ENCODE peak calls at places on chromosomes 2 and 18, in four cellular contexts. Q is endothelial cell; M is ACHN; C is CD8-positive, alpha-beta T cell. G is an unnamed sample.
A peak's percentile ranks its signal among the peaks of the same experiment; 100 is the strongest.

GRCh38 chr2:129641371-129641770 is 338.1 kb upstream of the RAB6C start:
- DNase-seq in Q (no peak), M (no peak), C (no peak), G (no peak)

GRCh38 chr2:152861349-152861942 is 143.0 kb downstream of the ARL6IP6 start:
- DNase-seq in Q (no peak), M (peak; percentile 42), C (no peak), G (peak; percentile 35)

GRCh38 chr2:149994057-149994728 is 406.6 kb upstream of the MMADHC start:
- DNase-seq in Q (no peak), M (peak; percentile 38), C (no peak), G (no peak)

GRCh38 chr2:55161295-55162210 is 70.5 kb downstream of the CLHC1 start:
- DNase-seq in Q (peak; percentile 35), M (no peak), C (no peak), G (no peak)

GRCh38 chr2:150225030-150225429 is 262.4 kb downstream of the RND3 start:
- DNase-seq in Q (no peak), M (no peak), C (no peak), G (no peak)

GRCh38 chr2:120066708-120067547 is 54.1 kb downstream of the EPB41L5 start:
- DNase-seq in Q (no peak), M (no peak), C (no peak), G (peak; percentile 29)

GRCh38 chr2:108182489-108182888 is 57.3 kb upstream of the SULT1C3 start:
- DNase-seq in Q (peak; percentile 62), M (peak; percentile 19), C (no peak), G (no peak)

GRCh38 chr2:29450823-29451222 is 335.6 kb downstream of the CLIP4 start:
- DNase-seq in Q (no peak), M (no peak), C (no peak), G (no peak)

GRCh38 chr18:77016936-77017335 is 115.6 kb downstream of the MBP start:
- DNase-seq in Q (no peak), M (no peak), C (no peak), G (no peak)

GRCh38 chr18:57220485-57220884 is 73.6 kb downstream of the BOD1L2 start:
- DNase-seq in Q (no peak), M (no peak), C (no peak), G (no peak)

GRCh38 chr2:132757002-132757598 is 87.1 kb upstream of the LYPD1 start:
- DNase-seq in Q (no peak), M (peak; percentile 56), C (no peak), G (no peak)

GRCh38 chr2:10337449-10337848 is 34.7 kb downstream of the HPCAL1 start:
- DNase-seq in Q (no peak), M (no peak), C (no peak), G (no peak)

GRCh38 chr18:47175283-47175894 is 775 bp downstream of the IER3IP1 start:
- DNase-seq in Q (peak; percentile 8), M (peak; percentile 5), C (no peak), G (no peak)

GRCh38 chr2:120809576-120810440 is 74.1 kb downstream of the GLI2 start:
- DNase-seq in Q (no peak), M (no peak), C (no peak), G (no peak)

GRCh38 chr18:31684279-31685096 is at the start of gene B4GALT6:
- DNase-seq in Q (peak; percentile 73), M (peak; percentile 53), C (peak; percentile 17), G (peak; percentile 47)

GRCh38 chr18:79936641-79937040 is 14.8 kb downstream of the SLC66A2 start:
- DNase-seq in Q (no peak), M (no peak), C (no peak), G (no peak)

GRCh38 chr2:219706823-219707281 is 79.4 kb downstream of the SLC4A3 start:
- DNase-seq in Q (no peak), M (peak; percentile 25), C (no peak), G (no peak)